ENCODE peak calls at places on chromosomes 13 and 19, in seven cellular contexts. F is uterus; T is right lobe of liver; O is mammary epithelial cell; M is upper lobe of left lung; A is effector memory CD4-positive, alpha-beta T cell; B is body of pancreas. P is an unnamed sample.

GRCh38 chr13:38394777-38395504 is 45.3 kb downstream of the UFM1 start:
- DNase-seq in F (no peak), T (no peak), O (peak; percentile 86), M (no peak), A (no peak), B (no peak), P (no peak)

GRCh38 chr13:23134542-23134941 is 46.2 kb upstream of the SGCG start:
- DNase-seq in F (no peak), T (no peak), O (no peak), M (no peak), A (no peak), B (no peak), P (no peak)

GRCh38 chr19:728011-728410 is 19.3 kb downstream of the PALM start:
- DNase-seq in F (peak; percentile 43), T (peak; percentile 79), O (no peak), M (no peak), A (no peak), B (no peak), P (no peak)

GRCh38 chr19:18100710-18101109 is 3.1 kb downstream of the MAST3 start:
- DNase-seq in F (no peak), T (no peak), O (no peak), M (no peak), A (no peak), B (no peak), P (no peak)

GRCh38 chr13:24615911-24616472 is 64.2 kb upstream of the ATP12A start:
- DNase-seq in F (no peak), T (no peak), O (no peak), M (no peak), A (no peak), B (no peak), P (no peak)

GRCh38 chr19:55437410-55437809 is 5.7 kb downstream of the SHISA7 start:
- DNase-seq in F (no peak), T (no peak), O (peak; percentile 64), M (peak; percentile 56), A (no peak), B (peak; percentile 57), P (no peak)

GRCh38 chr19:50510700-50511068 is 307 bp downstream of the JOSD2 start:
- DNase-seq in F (no peak), T (no peak), O (peak; percentile 11), M (no peak), A (no peak), B (no peak), P (no peak)

GRCh38 chr13:93328943-93329342 is 102.3 kb downstream of the GPC6 start:
- DNase-seq in F (no peak), T (no peak), O (no peak), M (no peak), A (no peak), B (no peak), P (no peak)

GRCh38 chr13:101970339-101970738 is 431.5 kb downstream of the FGF14 start:
- DNase-seq in F (no peak), T (no peak), O (no peak), M (no peak), A (no peak), B (no peak), P (no peak)

GRCh38 chr19:32178841-32179410 is 166.5 kb upstream of the ZNF507 start:
- DNase-seq in F (no peak), T (no peak), O (no peak), M (no peak), A (no peak), B (no peak), P (no peak)

GRCh38 chr13:52713894-52714293 is 25.7 kb downstream of the CNMD start:
- DNase-seq in F (no peak), T (no peak), O (no peak), M (peak; percentile 60), A (no peak), B (peak; percentile 61), P (peak; percentile 66)

GRCh38 chr19:10503002-10503789 is at the start of gene KEAP1:
- DNase-seq in F (peak; percentile 39), T (peak; percentile 68), O (no peak), M (peak; percentile 36), A (no peak), B (peak; percentile 28), P (no peak)

GRCh38 chr13:30529085-30529815 is 63.5 kb upstream of the HMGB1 start:
- DNase-seq in F (no peak), T (no peak), O (no peak), M (no peak), A (no peak), B (no peak), P (no peak)

GRCh38 chr19:23799321-23799720 is 40.6 kb upstream of the ZNF681 start:
- DNase-seq in F (no peak), T (no peak), O (no peak), M (no peak), A (peak; percentile 13), B (peak; percentile 27), P (no peak)

GRCh38 chr19:35501684-35502083 is 11.4 kb upstream of the KRTDAP start:
- DNase-seq in F (peak; percentile 34), T (no peak), O (no peak), M (no peak), A (no peak), B (no peak), P (no peak)

GRCh38 chr13:94280357-94280756 is 199.1 kb downstream of the DCT start:
- DNase-seq in F (no peak), T (no peak), O (no peak), M (no peak), A (no peak), B (no peak), P (no peak)

GRCh38 chr19:49335784-49336481 is 727 bp downstream of the CD37 start:
- DNase-seq in F (no peak), T (no peak), O (no peak), M (no peak), A (no peak), B (no peak), P (peak; percentile 54)

GRCh38 chr19:49336482-49337266 is 1.5 kb downstream of the CD37 start:
- DNase-seq in F (no peak), T (no peak), O (no peak), M (no peak), A (no peak), B (no peak), P (peak; percentile 56)

GRCh38 chr19:49337267-49338022 is 2.2 kb downstream of the CD37 start:
- DNase-seq in F (no peak), T (no peak), O (no peak), M (no peak), A (no peak), B (no peak), P (peak; percentile 56)

GRCh38 chr19:49333426-49334288 is 1.5 kb upstream of the CD37 start:
- DNase-seq in F (no peak), T (no peak), O (no peak), M (peak; percentile 65), A (peak; percentile 54), B (no peak), P (no peak)

DNA sequence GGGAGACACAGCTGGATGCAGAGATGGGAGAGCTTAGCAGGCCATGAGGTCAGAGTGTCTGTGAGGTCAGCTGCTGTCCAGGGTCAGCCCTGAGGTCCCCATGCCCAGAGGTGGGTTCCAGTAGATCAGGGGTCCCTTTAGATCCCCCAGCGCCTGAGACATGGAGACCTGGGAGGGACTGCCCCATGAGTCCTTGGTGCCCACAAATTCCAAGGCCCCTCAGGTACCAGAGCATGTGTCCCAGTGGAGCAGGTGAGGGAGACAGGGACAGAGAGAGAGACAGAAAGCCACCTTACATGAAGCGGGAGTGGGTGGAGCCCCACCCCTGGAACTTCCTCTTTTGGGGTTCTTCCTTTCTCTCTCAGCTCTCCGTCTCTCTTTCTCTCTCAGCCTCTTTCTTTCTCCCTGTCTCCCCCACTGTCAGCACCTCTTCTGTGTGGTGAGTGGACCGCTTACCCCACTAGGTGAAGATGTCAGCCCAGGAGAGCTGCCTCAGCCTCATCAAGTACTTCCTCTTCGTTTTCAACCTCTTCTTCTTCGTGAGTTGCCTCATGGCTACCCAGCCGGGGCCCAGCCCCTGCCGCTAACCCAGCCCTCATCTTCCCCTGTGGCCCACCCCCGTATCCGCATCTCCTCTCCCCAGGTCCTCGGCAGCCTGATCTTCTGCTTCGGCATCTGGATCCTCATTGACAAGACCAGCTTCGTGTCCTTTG is at the start of gene CD37:
- DNase-seq in F (no peak), T (no peak), O (no peak), M (peak; percentile 55), A (peak; percentile 33), B (no peak), P (peak; percentile 63)
- H3K4me1 ChIP-seq in F (peaks cover 4% of the 10 kb centered on the region), T (peaks cover 7% of the 10 kb centered on the region), O (peaks cover 13% of the 10 kb centered on the region), M (peaks cover 36% of the 10 kb centered on the region), A (peaks cover 43% of the 10 kb centered on the region), B (peaks cover 21% of the 10 kb centered on the region), P (peaks cover 6% of the 10 kb centered on the region)

GRCh38 chr19:14502334-14503092 is 6.6 kb upstream of the GIPC1 start:
- DNase-seq in F (no peak), T (peak; percentile 79), O (no peak), M (peak; percentile 47), A (no peak), B (peak; percentile 55), P (no peak)
- H3K4me1 ChIP-seq in F (no peaks in the 10 kb centered on the region), T (peaks cover 21% of the 10 kb centered on the region), O (peaks cover 29% of the 10 kb centered on the region), M (peaks cover 38% of the 10 kb centered on the region), A (peaks cover 24% of the 10 kb centered on the region), B (peaks cover 13% of the 10 kb centered on the region), P (no peaks in the 10 kb centered on the region)

GRCh38 chr19:19410553-19411550 is 5.4 kb downstream of the GATAD2A start:
- DNase-seq in F (no peak), T (no peak), O (no peak), M (no peak), A (no peak), B (no peak), P (no peak)
- H3K4me1 ChIP-seq in F (peaks cover 17% of the 10 kb centered on the region), T (peaks cover 10% of the 10 kb centered on the region), O (peaks cover 20% of the 10 kb centered on the region), M (peaks cover 33% of the 10 kb centered on the region), A (peaks cover 46% of the 10 kb centered on the region), B (peaks cover 41% of the 10 kb centered on the region), P (peaks cover 3% of the 10 kb centered on the region)

GRCh38 chr13:113210834-113211233 is 1.4 kb downstream of the CUL4A start:
- DNase-seq in F (no peak), T (no peak), O (no peak), M (no peak), A (no peak), B (no peak), P (peak; percentile 15)

GRCh38 chr13:113208424-113209335 is at the start of gene PCID2:
- DNase-seq in F (peak; percentile 89), T (peak; percentile 93), O (peak; percentile 88), M (peak; percentile 90), A (peak; percentile 81), B (peak; percentile 92), P (peak; percentile 60)

GRCh38 chr13:113207890-113208423 is 512 bp downstream of the PCID2 start:
- DNase-seq in F (no peak), T (peak; percentile 67), O (peak; percentile 38), M (peak; percentile 40), A (no peak), B (peak; percentile 42), P (peak; percentile 70)

GRCh38 chr13:113209880-113210421 is 538 bp downstream of the CUL4A start:
- DNase-seq in F (peak; percentile 40), T (peak; percentile 81), O (peak; percentile 74), M (peak; percentile 75), A (peak; percentile 78), B (peak; percentile 71), P (no peak)

DNA sequence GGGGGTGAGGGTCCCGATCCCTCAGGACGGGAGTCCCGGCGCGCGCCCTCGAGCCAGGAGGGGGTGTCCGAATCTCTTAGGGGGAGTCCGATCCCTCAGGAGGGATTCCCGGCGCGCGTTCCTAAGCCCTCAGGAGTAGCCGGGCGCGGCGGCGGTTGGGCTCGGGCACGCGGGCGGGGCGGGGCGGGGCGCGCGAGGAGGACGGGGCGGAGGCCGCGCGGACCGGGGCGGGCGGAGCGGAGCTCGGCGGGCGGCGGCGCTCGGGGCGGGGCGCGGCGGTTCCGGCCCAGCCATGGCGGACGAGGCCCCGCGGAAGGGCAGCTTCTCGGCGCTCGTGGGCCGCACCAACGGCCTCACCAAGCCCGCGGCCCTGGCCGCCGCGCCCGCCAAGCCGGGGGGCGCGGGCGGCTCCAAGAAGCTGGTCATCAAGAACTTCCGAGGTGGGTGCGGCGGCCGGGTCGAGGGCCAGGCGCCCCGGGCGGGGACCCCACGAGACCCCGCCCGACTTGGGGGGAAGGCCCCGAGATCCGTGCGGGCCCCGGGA is at the start of gene CUL4A:
- DNase-seq in F (peak; percentile 71), T (peak; percentile 89), O (peak; percentile 73), M (peak; percentile 74), A (peak; percentile 55), B (peak; percentile 82), P (peak; percentile 87)
- H3K4me1 ChIP-seq in F (peaks cover 4% of the 10 kb centered on the region), T (peaks cover 31% of the 10 kb centered on the region), O (peaks cover 16% of the 10 kb centered on the region), M (peaks cover 22% of the 10 kb centered on the region), A (peaks cover 21% of the 10 kb centered on the region), B (peaks cover 58% of the 10 kb centered on the region), P (peaks cover 44% of the 10 kb centered on the region)

P was measured in ascending aorta.